ENCODE peak calls at places on chromosomes 2 and 18, in eight cellular contexts. K is fibroblast of mammary gland; G is cardiac fibroblast; Z is right cardiac atrium; P is choroid plexus epithelial cell; O is CD8-positive, alpha-beta T cell; U is foreskin fibroblast; D is CD8-positive, alpha-beta memory T cell. L is an unnamed sample.
A peak's percentile ranks its signal among the peaks of the same experiment; 100 is the strongest.

GRCh38 chr2:31049264-31049663 is 89.0 kb downstream of the GALNT14 start:
- DNase-seq in P (no peak), K (no peak), O (no peak), D (no peak), G (no peak), U (no peak), Z (no peak), L (no peak)

GRCh38 chr2:158088093-158088492 is 13.6 kb upstream of the UPP2 start:
- DNase-seq in U (no peak), P (no peak), Z (no peak), K (no peak), D (no peak), O (no peak), G (no peak), L (no peak)

GRCh38 chr2:53035153-53035552 is 732.5 kb upstream of the CHAC2 start:
- DNase-seq in Z (no peak), G (no peak), U (no peak), P (no peak), O (no peak), D (no peak), K (no peak), L (no peak)

GRCh38 chr2:26864226-26864625 is 16.3 kb downstream of the DPYSL5 start:
- DNase-seq in G (no peak), U (no peak), D (no peak), O (no peak), Z (no peak), P (no peak), K (no peak), L (no peak)

GRCh38 chr2:29260151-29260772 is 145.0 kb downstream of the CLIP4 start:
- DNase-seq in K (peak; percentile 74), U (peak; percentile 40), D (no peak), O (no peak), P (peak; percentile 78), Z (no peak), G (peak; percentile 66), L (peak; percentile 80)

GRCh38 chr2:85536479-85536878 is 2.5 kb upstream of the MAT2A start:
- DNase-seq in O (no peak), Z (no peak), K (peak; percentile 86), P (peak; percentile 60), U (peak; percentile 92), G (peak; percentile 74), D (no peak), L (no peak)

GRCh38 chr2:111122631-111123421 is 2.1 kb downstream of the BCL2L11 start:
- DNase-seq in O (peak; percentile 23), Z (peak; percentile 94), U (peak; percentile 90), K (peak; percentile 81), G (peak; percentile 93), D (peak; percentile 27), P (peak; percentile 82), L (peak; percentile 92)

GRCh38 chr2:26495705-26496271 is 17.9 kb upstream of the OTOF start:
- DNase-seq in U (no peak), G (no peak), K (no peak), O (no peak), P (no peak), D (no peak), Z (no peak), L (peak; percentile 78)

GRCh38 chr2:43255249-43255960 is 29.0 kb upstream of the ZFP36L2 start:
- DNase-seq in P (peak; percentile 41), D (no peak), O (no peak), G (peak; percentile 42), U (no peak), K (no peak), Z (no peak), L (no peak)

GRCh38 chr2:219002395-219003266 is 9.4 kb upstream of the CRYBA2 start:
- DNase-seq in Z (peak; percentile 74), O (peak; percentile 40), K (peak; percentile 30), D (peak; percentile 41), U (peak; percentile 34), G (peak; percentile 28), P (peak; percentile 21), L (no peak)

GRCh38 chr2:120879401-120880295 is 144.0 kb downstream of the GLI2 start:
- DNase-seq in O (no peak), U (no peak), G (no peak), Z (no peak), P (no peak), D (no peak), K (no peak), L (no peak)

GRCh38 chr2:138922973-138923563 is 142.9 kb upstream of the NXPH2 start:
- DNase-seq in D (no peak), G (peak; percentile 47), U (peak; percentile 19), K (peak; percentile 42), P (peak; percentile 61), Z (no peak), O (no peak), L (peak; percentile 15)

GRCh38 chr2:173672573-173673340 is 292.4 kb downstream of the SP3 start:
- DNase-seq in P (no peak), U (no peak), K (no peak), D (no peak), Z (no peak), O (no peak), G (no peak), L (no peak)

GRCh38 chr2:85057236-85057635 is 76.0 kb upstream of the TCF7L1 start:
- DNase-seq in D (no peak), K (peak; percentile 49), Z (no peak), U (peak; percentile 68), P (no peak), O (no peak), G (no peak), L (no peak)

GRCh38 chr2:237904806-237905599 is 45.6 kb downstream of the RAMP1 start:
- DNase-seq in U (peak; percentile 81), G (peak; percentile 89), K (peak; percentile 72), O (no peak), P (peak; percentile 27), Z (peak; percentile 86), D (no peak), L (peak; percentile 21)

GRCh38 chr2:197054437-197054836 is 127.9 kb upstream of the PGAP1 start:
- DNase-seq in P (no peak), K (peak; percentile 5), U (no peak), Z (no peak), D (no peak), G (no peak), O (no peak), L (no peak)

GRCh38 chr18:934518-935123 is 29.9 kb downstream of the ADCYAP1 start:
- DNase-seq in O (no peak), Z (no peak), P (peak; percentile 3), D (no peak), K (no peak), U (no peak), G (peak; percentile 5), L (no peak)

GRCh38 chr18:9101730-9102390 is 639 bp upstream of the NDUFV2 start:
- DNase-seq in P (peak; percentile 83), Z (no peak), O (no peak), G (peak; percentile 85), U (peak; percentile 81), D (peak; percentile 62), K (peak; percentile 72), L (peak; percentile 80)

GRCh38 chr2:122564843-122565242 is 809.4 kb downstream of the TSN start:
- DNase-seq in O (no peak), D (no peak), G (no peak), P (no peak), U (no peak), K (no peak), Z (no peak), L (no peak)

GRCh38 chr2:12715878-12716249 is 872 bp upstream of the TRIB2 start:
- DNase-seq in D (peak; percentile 76), U (peak; percentile 81), G (peak; percentile 89), P (peak; percentile 93), O (peak; percentile 84), Z (peak; percentile 90), K (peak; percentile 74), L (peak; percentile 84)

GRCh38 chr2:188475945-188476344 is 184.3 kb downstream of the GULP1 start:
- DNase-seq in U (peak; percentile 56), Z (no peak), K (peak; percentile 40), P (peak; percentile 80), O (no peak), D (no peak), G (peak; percentile 15), L (no peak)

DNA sequence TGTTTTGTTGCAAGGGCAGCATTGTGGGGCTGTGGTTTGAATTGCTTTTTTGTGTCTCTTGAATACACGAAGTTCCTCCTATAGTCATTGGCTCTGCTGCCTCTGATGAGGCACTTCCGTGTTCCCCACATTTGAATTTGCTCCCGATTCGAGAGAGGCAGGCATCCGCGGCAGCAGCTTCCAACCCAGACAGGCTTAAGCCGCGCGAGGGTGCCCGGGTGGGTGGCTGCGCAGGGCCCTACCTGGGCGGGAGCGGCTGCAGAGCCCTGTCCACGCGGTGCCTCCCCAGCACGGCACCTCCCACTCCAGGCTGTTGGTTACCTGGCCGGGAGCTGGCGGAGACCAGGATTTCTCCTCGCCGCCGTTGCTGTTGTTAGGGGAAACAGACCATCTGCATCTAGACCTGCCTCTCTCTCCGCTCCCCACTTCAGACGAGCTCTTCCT is 151.3 kb downstream of the NEDD4L start:
- DNase-seq in G (no peak), P (no peak), K (no peak), Z (peak; percentile 59), U (no peak), D (peak; percentile 33), O (peak; percentile 17), L (no peak)
- H3K4me3 ChIP-seq in G (peak overlapping the region; percentile 11), P (peak overlapping the region; percentile 59), K (peak overlapping the region; percentile 21), Z (peak overlapping the region; percentile 26), U (peak overlapping the region; percentile 32), D (peak overlapping the region; percentile 49), O (peak overlapping the region; percentile 48), L (peak overlapping the region; percentile 52)

GRCh38 chr18:79395761-79396404 is at the start of gene NFATC1:
- DNase-seq in K (peak; percentile 66), G (peak; percentile 84), D (peak; percentile 58), O (peak; percentile 61), P (peak; percentile 54), Z (peak; percentile 95), U (peak; percentile 76), L (peak; percentile 78)
- H3K4me3 ChIP-seq in K (peak within 1 kb of the TSS; percentile 23), G (peak within 1 kb of the TSS; percentile 44), D (peak within 1 kb of the TSS; percentile 47), O (peak within 1 kb of the TSS; percentile 59), P (peak within 1 kb of the TSS; percentile 41), Z (peak within 1 kb of the TSS; percentile 60), U (peak within 1 kb of the TSS; percentile 44), L (peak within 1 kb of the TSS; percentile 38)

GRCh38 chr2:156437876-156438410 is 1.8 kb downstream of the GPD2 start:
- DNase-seq in D (no peak), O (no peak), P (peak; percentile 26), G (no peak), Z (no peak), U (peak; percentile 56), K (peak; percentile 42), L (no peak)
- H3K4me3 ChIP-seq in D (no peak overlapping the region), O (no peak overlapping the region), P (no peak overlapping the region), G (no peak overlapping the region), Z (no peak overlapping the region), U (peak overlapping the region; percentile 66), K (peak overlapping the region; percentile 82), L (no peak overlapping the region)

GRCh38 chr18:30361864-30362540 is 680.5 kb downstream of the DSC3 start:
- DNase-seq in D (no peak), G (no peak), U (no peak), P (no peak), Z (no peak), O (no peak), K (no peak), L (no peak)
- H3K4me3 ChIP-seq in D (no peak overlapping the region), G (no peak overlapping the region), U (no peak overlapping the region), P (no peak overlapping the region), Z (no peak overlapping the region), O (no peak overlapping the region), K (no peak overlapping the region), L (no peak overlapping the region)

GRCh38 chr18:63980027-63980426 is 10.1 kb downstream of the SERPINB8 start:
- DNase-seq in G (no peak), Z (no peak), P (no peak), U (no peak), K (no peak), O (no peak), D (no peak), L (no peak)
- H3K4me3 ChIP-seq in G (no peak overlapping the region), Z (peak overlapping the region; percentile 39), P (no peak overlapping the region), U (no peak overlapping the region), K (peak overlapping the region; percentile 16), O (no peak overlapping the region), D (no peak overlapping the region), L (no peak overlapping the region)

GRCh38 chr2:144389151-144389929 is 130.6 kb downstream of the ZEB2 start:
- DNase-seq in O (no peak), U (no peak), G (no peak), Z (peak; percentile 59), D (no peak), K (no peak), P (no peak), L (no peak)
- H3K4me3 ChIP-seq in O (no peak overlapping the region), U (no peak overlapping the region), G (no peak overlapping the region), Z (no peak overlapping the region), D (no peak overlapping the region), K (no peak overlapping the region), P (no peak overlapping the region), L (no peak overlapping the region)

L was measured in endothelial cell of umbilical vein.